ENCODE peak calls at places on chromosomes 5 and 9, in five cellular contexts. J is activated CD8-positive, alpha-beta T cell treated with anti-CD3 and anti-CD28 coated beads for 36 hours; R is heart left ventricle; G is LoVo; N is kidney tubule cell. T is an unnamed sample.

GRCh38 chr5:170559296-170559695 is 55.5 kb downstream of the KCNIP1 start:
- DNase-seq in N (no peak), J (no peak), G (no peak), R (no peak), T (no peak)

GRCh38 chr5:34411470-34412346 is 244.4 kb upstream of the RAI14 start:
- DNase-seq in J (no peak), N (no peak), R (no peak), G (no peak), T (no peak)

GRCh38 chr5:154713615-154714125 is 41.5 kb upstream of the LARP1 start:
- DNase-seq in J (no peak), G (no peak), N (peak; percentile 29), R (no peak), T (no peak)

GRCh38 chr5:57327934-57328333 is 154.1 kb downstream of the GPBP1 start:
- DNase-seq in G (peak; percentile 87), J (peak; percentile 7), N (peak; percentile 91), R (no peak), T (no peak)

GRCh38 chr5:53815471-53815870 is 255.0 kb downstream of the NDUFS4 start:
- DNase-seq in N (no peak), G (no peak), J (no peak), R (no peak), T (no peak)

GRCh38 chr5:176883700-176884570 is 15.2 kb downstream of the HK3 start:
- DNase-seq in R (peak; percentile 42), G (no peak), N (no peak), J (no peak), T (no peak)

GRCh38 chr9:107312651-107313050 is 29.6 kb downstream of the RAD23B start:
- DNase-seq in R (peak; percentile 58), N (no peak), G (no peak), J (no peak), T (no peak)

GRCh38 chr9:93112864-93113389 is 16.9 kb downstream of the CARD19 start:
- DNase-seq in J (peak; percentile 0), R (peak; percentile 47), G (no peak), N (no peak), T (no peak)

GRCh38 chr9:109460576-109460975 is 37.5 kb downstream of the PTPN3 start:
- DNase-seq in G (no peak), R (no peak), N (no peak), J (no peak), T (no peak)

GRCh38 chr5:167602077-167602476 is 689.4 kb upstream of the WWC1 start:
- DNase-seq in J (no peak), G (no peak), N (no peak), R (no peak), T (no peak)

GRCh38 chr5:173716058-173716682 is 99.7 kb upstream of the BOD1 start:
- DNase-seq in N (no peak), G (no peak), R (no peak), J (no peak), T (no peak)

GRCh38 chr5:149618581-149619248 is 37.4 kb downstream of the ARHGEF37 start:
- DNase-seq in G (peak; percentile 65), J (peak; percentile 52), R (no peak), N (peak; percentile 83), T (peak; percentile 54)

GRCh38 chr9:106929471-106930198 is 66.7 kb downstream of the ZNF462 start:
- DNase-seq in J (no peak), G (no peak), N (peak; percentile 40), R (no peak), T (no peak)

GRCh38 chr9:128863647-128864046 is 18.1 kb downstream of the KYAT1 start:
- DNase-seq in N (peak; percentile 79), R (peak; percentile 88), J (peak; percentile 92), G (peak; percentile 68), T (peak; percentile 91)

GRCh38 chr9:80218336-80218735 is 646.6 kb downstream of the TLE4 start:
- DNase-seq in J (no peak), N (no peak), G (no peak), R (no peak), T (no peak)

GRCh38 chr9:99736291-99736690 is 85.4 kb upstream of the NR4A3 start:
- DNase-seq in N (no peak), R (no peak), G (no peak), J (no peak), T (no peak)

GRCh38 chr9:100082786-100083185 is 16.0 kb downstream of the ERP44 start:
- DNase-seq in G (no peak), R (no peak), N (no peak), J (no peak), T (no peak)

GRCh38 chr5:101160002-101160401 is 256.9 kb upstream of the ST8SIA4 start:
- DNase-seq in R (no peak), J (no peak), N (no peak), G (no peak), T (no peak)

GRCh38 chr9:109171926-109172325 is 4.9 kb upstream of the FRRS1L start:
- DNase-seq in J (no peak), N (no peak), G (no peak), R (no peak), T (no peak)

GRCh38 chr9:7045361-7045760 is 287.6 kb downstream of the KDM4C start:
- DNase-seq in G (no peak), R (no peak), J (no peak), N (no peak), T (no peak)

GRCh38 chr5:167688331-167688730 is 603.1 kb upstream of the WWC1 start:
- DNase-seq in R (no peak), G (no peak), J (no peak), N (no peak), T (no peak)

GRCh38 chr5:43075319-43076293 is 35.5 kb upstream of the ANXA2R start:
- DNase-seq in R (no peak), N (no peak), G (no peak), J (no peak), T (no peak)

GRCh38 chr5:6450235-6450860 is 1.7 kb downstream of the UBE2QL1 start:
- DNase-seq in J (no peak), G (no peak), R (no peak), N (no peak), T (no peak)